ENCODE peak calls at places on chromosomes 4 and X, in four cellular contexts. One of them, this sample, is unnamed.

GRCh38 chrX:110836982-110837381 is 41.4 kb upstream of the CHRDL1 start:
- DNase-seq in HCT116: no peak
- DNase-seq in stimulated activated CD4-positive, alpha-beta T cell treated with anti-CD3 and anti-CD28 coated beads, Interleukin-1b, Interleukin-23, amount 100 ng/mL, for 4 hours: no peak
- DNase-seq in Right ventricle myocardium inferior: no peak
- DNase-seq in this sample: no peak

GRCh38 chr4:139907001-139907809 is 241.6 kb downstream of the MGST2 start:
- DNase-seq in HCT116: no peak
- DNase-seq in stimulated activated CD4-positive, alpha-beta T cell treated with anti-CD3 and anti-CD28 coated beads, Interleukin-1b, Interleukin-23, amount 100 ng/mL, for 4 hours: no peak
- DNase-seq in Right ventricle myocardium inferior: no peak
- DNase-seq in this sample: no peak

GRCh38 chr4:103450693-103451092 is 252.6 kb upstream of the CENPE start:
- DNase-seq in HCT116: no peak
- DNase-seq in stimulated activated CD4-positive, alpha-beta T cell treated with anti-CD3 and anti-CD28 coated beads, Interleukin-1b, Interleukin-23, amount 100 ng/mL, for 4 hours: no peak
- DNase-seq in Right ventricle myocardium inferior: no peak
- DNase-seq in this sample: no peak

GRCh38 chr4:158673633-158674032 is 1.5 kb downstream of the ETFDH start:
- DNase-seq in HCT116: no peak
- DNase-seq in stimulated activated CD4-positive, alpha-beta T cell treated with anti-CD3 and anti-CD28 coated beads, Interleukin-1b, Interleukin-23, amount 100 ng/mL, for 4 hours: no peak
- DNase-seq in Right ventricle myocardium inferior: no peak
- DNase-seq in this sample: no peak

GRCh38 chrX:13283512-13283911 is 36.3 kb downstream of the ATXN3L start:
- DNase-seq in HCT116: no peak
- DNase-seq in stimulated activated CD4-positive, alpha-beta T cell treated with anti-CD3 and anti-CD28 coated beads, Interleukin-1b, Interleukin-23, amount 100 ng/mL, for 4 hours: no peak
- DNase-seq in Right ventricle myocardium inferior: no peak
- DNase-seq in this sample: no peak

GRCh38 chr4:158913766-158914165 is 144.9 kb downstream of the FNIP2 start:
- DNase-seq in HCT116: no peak
- DNase-seq in stimulated activated CD4-positive, alpha-beta T cell treated with anti-CD3 and anti-CD28 coated beads, Interleukin-1b, Interleukin-23, amount 100 ng/mL, for 4 hours: no peak
- DNase-seq in Right ventricle myocardium inferior: no peak
- DNase-seq in this sample: no peak

GRCh38 chrX:140318306-140318705 is 186.6 kb downstream of the SOX3 start:
- DNase-seq in HCT116: no peak
- DNase-seq in stimulated activated CD4-positive, alpha-beta T cell treated with anti-CD3 and anti-CD28 coated beads, Interleukin-1b, Interleukin-23, amount 100 ng/mL, for 4 hours: no peak
- DNase-seq in Right ventricle myocardium inferior: no peak
- DNase-seq in this sample: no peak

GRCh38 chr4:154465085-154465484 is 26.5 kb downstream of the DCHS2 start:
- DNase-seq in HCT116: no peak
- DNase-seq in stimulated activated CD4-positive, alpha-beta T cell treated with anti-CD3 and anti-CD28 coated beads, Interleukin-1b, Interleukin-23, amount 100 ng/mL, for 4 hours: no peak
- DNase-seq in Right ventricle myocardium inferior: no peak
- DNase-seq in this sample: no peak

GRCh38 chr4:183773790-183774189 is 114.7 kb downstream of the TRAPPC11 start:
- DNase-seq in HCT116: no peak
- DNase-seq in stimulated activated CD4-positive, alpha-beta T cell treated with anti-CD3 and anti-CD28 coated beads, Interleukin-1b, Interleukin-23, amount 100 ng/mL, for 4 hours: no peak
- DNase-seq in Right ventricle myocardium inferior: no peak
- DNase-seq in this sample: no peak

GRCh38 chr4:86449746-86450145 is 89.9 kb upstream of the MAPK10 start:
- DNase-seq in HCT116: no peak
- DNase-seq in stimulated activated CD4-positive, alpha-beta T cell treated with anti-CD3 and anti-CD28 coated beads, Interleukin-1b, Interleukin-23, amount 100 ng/mL, for 4 hours: no peak
- DNase-seq in Right ventricle myocardium inferior: no peak
- DNase-seq in this sample: no peak

GRCh38 chr4:31007858-31008257 is 287.7 kb downstream of the PCDH7 start:
- DNase-seq in HCT116: no peak
- DNase-seq in stimulated activated CD4-positive, alpha-beta T cell treated with anti-CD3 and anti-CD28 coated beads, Interleukin-1b, Interleukin-23, amount 100 ng/mL, for 4 hours: no peak
- DNase-seq in Right ventricle myocardium inferior: no peak
- DNase-seq in this sample: no peak

GRCh38 chr4:99783940-99784339 is 32.7 kb upstream of the DAPP1 start:
- DNase-seq in HCT116: no peak
- DNase-seq in stimulated activated CD4-positive, alpha-beta T cell treated with anti-CD3 and anti-CD28 coated beads, Interleukin-1b, Interleukin-23, amount 100 ng/mL, for 4 hours: no peak
- DNase-seq in Right ventricle myocardium inferior: no peak
- DNase-seq in this sample: no peak

GRCh38 chr4:47490550-47490949 is 5.5 kb downstream of the ATP10D start:
- DNase-seq in HCT116: peak; percentile 36
- DNase-seq in stimulated activated CD4-positive, alpha-beta T cell treated with anti-CD3 and anti-CD28 coated beads, Interleukin-1b, Interleukin-23, amount 100 ng/mL, for 4 hours: no peak
- DNase-seq in Right ventricle myocardium inferior: no peak
- DNase-seq in this sample: no peak

GRCh38 chr4:18366762-18367358 is 345.3 kb upstream of the LCORL start:
- DNase-seq in HCT116: no peak
- DNase-seq in stimulated activated CD4-positive, alpha-beta T cell treated with anti-CD3 and anti-CD28 coated beads, Interleukin-1b, Interleukin-23, amount 100 ng/mL, for 4 hours: no peak
- DNase-seq in Right ventricle myocardium inferior: no peak
- DNase-seq in this sample: no peak

GRCh38 chr4:114512595-114513295 is 85.9 kb upstream of the UGT8 start:
- DNase-seq in HCT116: no peak
- DNase-seq in stimulated activated CD4-positive, alpha-beta T cell treated with anti-CD3 and anti-CD28 coated beads, Interleukin-1b, Interleukin-23, amount 100 ng/mL, for 4 hours: no peak
- DNase-seq in Right ventricle myocardium inferior: no peak
- DNase-seq in this sample: no peak

GRCh38 chr4:100268807-100269206 is 78.5 kb upstream of the DDIT4L start:
- DNase-seq in HCT116: no peak
- DNase-seq in stimulated activated CD4-positive, alpha-beta T cell treated with anti-CD3 and anti-CD28 coated beads, Interleukin-1b, Interleukin-23, amount 100 ng/mL, for 4 hours: no peak
- DNase-seq in Right ventricle myocardium inferior: no peak
- DNase-seq in this sample: no peak

GRCh38 chr4:145099653-145100052 is 1.5 kb downstream of the ABCE1 start:
- DNase-seq in HCT116: no peak
- DNase-seq in stimulated activated CD4-positive, alpha-beta T cell treated with anti-CD3 and anti-CD28 coated beads, Interleukin-1b, Interleukin-23, amount 100 ng/mL, for 4 hours: no peak
- DNase-seq in Right ventricle myocardium inferior: no peak
- DNase-seq in this sample: no peak

GRCh38 chrX:264634-265455 is 16.3 kb upstream of the PLCXD1 start:
- DNase-seq in HCT116: no peak
- DNase-seq in stimulated activated CD4-positive, alpha-beta T cell treated with anti-CD3 and anti-CD28 coated beads, Interleukin-1b, Interleukin-23, amount 100 ng/mL, for 4 hours: no peak
- DNase-seq in Right ventricle myocardium inferior: no peak
- DNase-seq in this sample: no peak

GRCh38 chr4:89491731-89492235 is 184.2 kb upstream of the GPRIN3 start:
- DNase-seq in HCT116: no peak
- DNase-seq in stimulated activated CD4-positive, alpha-beta T cell treated with anti-CD3 and anti-CD28 coated beads, Interleukin-1b, Interleukin-23, amount 100 ng/mL, for 4 hours: no peak
- DNase-seq in Right ventricle myocardium inferior: no peak
- DNase-seq in this sample: no peak

GRCh38 chr4:16110906-16111305 is 27.1 kb upstream of the PROM1 start:
- DNase-seq in HCT116: no peak
- DNase-seq in stimulated activated CD4-positive, alpha-beta T cell treated with anti-CD3 and anti-CD28 coated beads, Interleukin-1b, Interleukin-23, amount 100 ng/mL, for 4 hours: no peak
- DNase-seq in Right ventricle myocardium inferior: no peak
- DNase-seq in this sample: no peak

GRCh38 chrX:126165721-126166401 is at the start of gene DCAF12L2:
- DNase-seq in HCT116: no peak
- DNase-seq in stimulated activated CD4-positive, alpha-beta T cell treated with anti-CD3 and anti-CD28 coated beads, Interleukin-1b, Interleukin-23, amount 100 ng/mL, for 4 hours: no peak
- DNase-seq in Right ventricle myocardium inferior: peak; percentile 32
- DNase-seq in this sample: no peak

GRCh38 chrX:148872881-148873280 is 372.5 kb downstream of the AFF2 start:
- DNase-seq in HCT116: no peak
- DNase-seq in stimulated activated CD4-positive, alpha-beta T cell treated with anti-CD3 and anti-CD28 coated beads, Interleukin-1b, Interleukin-23, amount 100 ng/mL, for 4 hours: no peak
- DNase-seq in Right ventricle myocardium inferior: no peak
- DNase-seq in this sample: no peak

GRCh38 chr4:113645771-113646455 is 115.6 kb downstream of the CAMK2D start:
- DNase-seq in HCT116: peak; percentile 83
- DNase-seq in stimulated activated CD4-positive, alpha-beta T cell treated with anti-CD3 and anti-CD28 coated beads, Interleukin-1b, Interleukin-23, amount 100 ng/mL, for 4 hours: no peak
- DNase-seq in Right ventricle myocardium inferior: no peak
- DNase-seq in this sample: no peak

GRCh38 chr4:184817494-184818215 is 8.1 kb downstream of the ACSL1 start:
- DNase-seq in HCT116: no peak
- DNase-seq in stimulated activated CD4-positive, alpha-beta T cell treated with anti-CD3 and anti-CD28 coated beads, Interleukin-1b, Interleukin-23, amount 100 ng/mL, for 4 hours: no peak
- DNase-seq in Right ventricle myocardium inferior: no peak
- DNase-seq in this sample: no peak

GRCh38 chr4:48546336-48546735 is 56.3 kb downstream of the ZAR1 start:
- DNase-seq in HCT116: peak; percentile 12
- DNase-seq in stimulated activated CD4-positive, alpha-beta T cell treated with anti-CD3 and anti-CD28 coated beads, Interleukin-1b, Interleukin-23, amount 100 ng/mL, for 4 hours: no peak
- DNase-seq in Right ventricle myocardium inferior: no peak
- DNase-seq in this sample: no peak

GRCh38 chr4:108396900-108397299 is 223.5 kb upstream of the RPL34 start:
- DNase-seq in HCT116: no peak
- DNase-seq in stimulated activated CD4-positive, alpha-beta T cell treated with anti-CD3 and anti-CD28 coated beads, Interleukin-1b, Interleukin-23, amount 100 ng/mL, for 4 hours: no peak
- DNase-seq in Right ventricle myocardium inferior: no peak
- DNase-seq in this sample: no peak

GRCh38 chr4:2598661-2599654 is 62.5 kb downstream of the FAM193A start:
- DNase-seq in HCT116: no peak
- DNase-seq in stimulated activated CD4-positive, alpha-beta T cell treated with anti-CD3 and anti-CD28 coated beads, Interleukin-1b, Interleukin-23, amount 100 ng/mL, for 4 hours: no peak
- DNase-seq in Right ventricle myocardium inferior: no peak
- DNase-seq in this sample: peak; percentile 51

GRCh38 chrX:53930513-53931380 is 113.5 kb downstream of the PHF8 start:
- DNase-seq in HCT116: no peak
- DNase-seq in stimulated activated CD4-positive, alpha-beta T cell treated with anti-CD3 and anti-CD28 coated beads, Interleukin-1b, Interleukin-23, amount 100 ng/mL, for 4 hours: no peak
- DNase-seq in Right ventricle myocardium inferior: no peak
- DNase-seq in this sample: no peak

GRCh38 chr4:152971053-152971452 is 34.9 kb downstream of the FHDC1 start:
- DNase-seq in HCT116: no peak
- DNase-seq in stimulated activated CD4-positive, alpha-beta T cell treated with anti-CD3 and anti-CD28 coated beads, Interleukin-1b, Interleukin-23, amount 100 ng/mL, for 4 hours: no peak
- DNase-seq in Right ventricle myocardium inferior: no peak
- DNase-seq in this sample: no peak

GRCh38 chr4:8260656-8261111 is 8.9 kb upstream of the HTRA3 start:
- DNase-seq in HCT116: no peak
- DNase-seq in stimulated activated CD4-positive, alpha-beta T cell treated with anti-CD3 and anti-CD28 coated beads, Interleukin-1b, Interleukin-23, amount 100 ng/mL, for 4 hours: no peak
- DNase-seq in Right ventricle myocardium inferior: no peak
- DNase-seq in this sample: no peak

GRCh38 chr4:155025762-155026457 is 182.5 kb upstream of the NPY2R start:
- DNase-seq in HCT116: peak; percentile 65
- DNase-seq in stimulated activated CD4-positive, alpha-beta T cell treated with anti-CD3 and anti-CD28 coated beads, Interleukin-1b, Interleukin-23, amount 100 ng/mL, for 4 hours: no peak
- DNase-seq in Right ventricle myocardium inferior: no peak
- DNase-seq in this sample: no peak

GRCh38 chr4:64341711-64342110 is 67.5 kb downstream of the TECRL start:
- DNase-seq in HCT116: no peak
- DNase-seq in stimulated activated CD4-positive, alpha-beta T cell treated with anti-CD3 and anti-CD28 coated beads, Interleukin-1b, Interleukin-23, amount 100 ng/mL, for 4 hours: no peak
- DNase-seq in Right ventricle myocardium inferior: peak; percentile 82
- DNase-seq in this sample: no peak

GRCh38 chrX:17414839-17415238 is 39.8 kb downstream of the NHS start:
- DNase-seq in HCT116: no peak
- DNase-seq in stimulated activated CD4-positive, alpha-beta T cell treated with anti-CD3 and anti-CD28 coated beads, Interleukin-1b, Interleukin-23, amount 100 ng/mL, for 4 hours: no peak
- DNase-seq in Right ventricle myocardium inferior: no peak
- DNase-seq in this sample: no peak

GRCh38 chrX:1727531-1728027 is 112.7 kb downstream of the ASMT start:
- DNase-seq in HCT116: peak; percentile 46
- DNase-seq in stimulated activated CD4-positive, alpha-beta T cell treated with anti-CD3 and anti-CD28 coated beads, Interleukin-1b, Interleukin-23, amount 100 ng/mL, for 4 hours: no peak
- DNase-seq in Right ventricle myocardium inferior: no peak
- DNase-seq in this sample: no peak

GRCh38 chrX:24395775-24396174 is 35.3 kb downstream of the SUPT20HL1 start:
- DNase-seq in HCT116: peak; percentile 24
- DNase-seq in stimulated activated CD4-positive, alpha-beta T cell treated with anti-CD3 and anti-CD28 coated beads, Interleukin-1b, Interleukin-23, amount 100 ng/mL, for 4 hours: peak; percentile 46
- DNase-seq in Right ventricle myocardium inferior: no peak
- DNase-seq in this sample: no peak

GRCh38 chrX:149470960-149471359 is 34.1 kb downstream of the IDS start:
- DNase-seq in HCT116: peak; percentile 22
- DNase-seq in stimulated activated CD4-positive, alpha-beta T cell treated with anti-CD3 and anti-CD28 coated beads, Interleukin-1b, Interleukin-23, amount 100 ng/mL, for 4 hours: peak; percentile 36
- DNase-seq in Right ventricle myocardium inferior: peak; percentile 88
- DNase-seq in this sample: peak; percentile 35

GRCh38 chr4:55445921-55446577 is 50.3 kb downstream of the TMEM165 start:
- DNase-seq in HCT116: no peak
- DNase-seq in stimulated activated CD4-positive, alpha-beta T cell treated with anti-CD3 and anti-CD28 coated beads, Interleukin-1b, Interleukin-23, amount 100 ng/mL, for 4 hours: no peak
- DNase-seq in Right ventricle myocardium inferior: no peak
- DNase-seq in this sample: no peak